ENCODE peak calls at places on chromosome 21, in ten cellular contexts. Q is AG20443; A is amygdala; O is omental fat pad; N is occipital lobe; W is stimulated activated CD4-positive, alpha-beta T cell treated with anti-CD3 and anti-CD28 coated beads, Interleukin-2, amount 100 ng/mL, for 24 hours; Z is Caco-2; D is ELR; L is type B pancreatic cell; S is cardiac muscle cell. R is an unnamed sample.

GRCh38 chr21:44709426-44710293 is 1.7 kb downstream of the TSPEAR start:
- DNase-seq in N (no peak), Q (peak), W (no peak), O (peak), S (peak), Z (no peak), A (no peak), D (peak), L (peak), R (no peak)

GRCh38 chr21:25983745-25984144 is 186.8 kb downstream of the APP start:
- DNase-seq in L (no peak), N (no peak), Q (no peak), O (no peak), W (no peak), Z (no peak), A (no peak), D (no peak), S (no peak), R (no peak)

GRCh38 chr21:37503848-37504467 is 137.4 kb downstream of the DYRK1A start:
- DNase-seq in S (no peak), Z (no peak), A (no peak), N (no peak), Q (peak), O (no peak), W (no peak), D (peak), L (no peak), R (no peak)

GRCh38 chr21:35926003-35926541 is 134.3 kb downstream of the SETD4 start:
- DNase-seq in Q (no peak), D (peak), N (no peak), W (no peak), S (no peak), Z (no peak), O (no peak), L (no peak), A (no peak), R (no peak)

GRCh38 chr21:35940074-35940927 is 120.0 kb downstream of the SETD4 start:
- DNase-seq in N (peak), S (peak), W (no peak), Z (peak), O (no peak), A (no peak), D (peak), L (no peak), Q (peak), R (no peak)

GRCh38 chr21:26801524-26801923 is 43.7 kb downstream of the ADAMTS1 start:
- DNase-seq in W (no peak), N (no peak), Q (peak), O (no peak), A (no peak), S (no peak), Z (no peak), L (no peak), D (no peak), R (no peak)

GRCh38 chr21:34613679-34614442 is 1.1 kb downstream of the RCAN1 start:
- DNase-seq in L (no peak), A (no peak), N (peak), D (peak), S (no peak), Q (peak), Z (no peak), W (no peak), O (no peak), R (no peak)

GRCh38 chr21:41954654-41955499 is 1.1 kb upstream of the C2CD2 start:
- DNase-seq in N (no peak), Z (no peak), W (no peak), D (no peak), O (no peak), Q (no peak), S (no peak), A (no peak), L (no peak), R (no peak)

GRCh38 chr21:35273331-35273730 is 224.2 kb upstream of the RUNX1 start:
- DNase-seq in Z (peak), A (no peak), Q (no peak), D (no peak), N (no peak), S (no peak), O (no peak), L (no peak), W (no peak), R (no peak)

GRCh38 chr21:42505090-42505726 is 8.4 kb upstream of the SLC37A1 start:
- DNase-seq in S (no peak), N (no peak), Z (no peak), A (no peak), L (no peak), Q (no peak), O (no peak), D (no peak), W (no peak), R (no peak)

GRCh38 chr21:34546556-34546955 is 34.5 kb upstream of the KCNE1 start:
- DNase-seq in W (no peak), Z (no peak), L (no peak), D (no peak), N (no peak), Q (no peak), S (no peak), A (no peak), O (no peak), R (no peak)

GRCh38 chr21:42097274-42097673 is 26.2 kb downstream of the UMODL1 start:
- DNase-seq in O (no peak), Q (no peak), A (no peak), Z (no peak), N (no peak), W (no peak), L (no peak), D (peak), S (no peak), R (no peak)

GRCh38 chr21:37916795-37917142 is 512 bp upstream of the KCNJ6 start:
- DNase-seq in L (no peak), S (peak), W (no peak), A (no peak), D (peak), O (no peak), Q (peak), N (no peak), Z (no peak), R (no peak)

GRCh38 chr21:17900281-17900989 is 81.3 kb upstream of the C21orf91 start:
- DNase-seq in N (no peak), W (no peak), L (no peak), O (no peak), Q (no peak), D (no peak), A (no peak), Z (no peak), S (no peak), R (no peak)

GRCh38 chr21:36888466-36888865 is 78.0 kb downstream of the HLCS start:
- DNase-seq in S (no peak), D (no peak), L (no peak), N (no peak), Z (no peak), Q (no peak), O (no peak), W (no peak), A (no peak), R (no peak)

GRCh38 chr21:38140192-38140905 is 116.4 kb upstream of the KCNJ15 start:
- DNase-seq in O (peak), D (peak), N (no peak), Z (no peak), A (no peak), S (no peak), Q (peak), W (no peak), L (no peak), R (no peak)

GRCh38 chr21:28253378-28253777 is 739.3 kb downstream of the LTN1 start:
- DNase-seq in W (no peak), S (no peak), A (no peak), Z (no peak), O (no peak), L (no peak), D (peak), Q (peak), N (no peak), R (no peak)

GRCh38 chr21:44947111-44947929 is 7.5 kb downstream of the SLX9 start:
- DNase-seq in S (no peak), D (peak), O (no peak), N (no peak), L (no peak), Q (no peak), A (no peak), Z (peak), W (no peak), R (no peak)

GRCh38 chr21:25350056-25350455 is 257.2 kb downstream of the MRPL39 start:
- DNase-seq in A (no peak), Q (peak), L (no peak), S (peak), N (no peak), Z (no peak), D (peak), O (no peak), W (peak), R (no peak)

GRCh38 chr21:44354775-44355771 is 1.7 kb downstream of the TRPM2 start:
- DNase-seq in N (no peak), W (no peak), L (no peak), Q (no peak), S (no peak), D (no peak), A (no peak), Z (peak), O (no peak), R (no peak)

GRCh38 chr21:36211660-36212512 is 55.3 kb downstream of the DOP1B start:
- DNase-seq in W (no peak), D (peak), L (no peak), S (no peak), Z (no peak), Q (peak), A (no peak), N (no peak), O (no peak), R (no peak)

GRCh38 chr21:45432575-45433255 is 27.8 kb downstream of the COL18A1 start:
- DNase-seq in D (peak), L (no peak), S (no peak), W (no peak), Q (no peak), A (no peak), O (no peak), N (no peak), Z (no peak), R (no peak)

GRCh38 chr21:40577285-40578043 is 269.5 kb downstream of the DSCAM start:
- DNase-seq in O (no peak), N (no peak), L (no peak), S (no peak), A (no peak), W (no peak), Z (no peak), D (no peak), Q (no peak), R (no peak)

GRCh38 chr21:26966978-26967913 is at the start of gene ADAMTS5:
- DNase-seq in S (peak), Q (peak), O (no peak), A (no peak), N (peak), D (peak), L (peak), Z (no peak), W (no peak), R (no peak)

GRCh38 chr21:29431680-29432079 is 133.0 kb downstream of the BACH1 start:
- DNase-seq in L (no peak), W (no peak), D (no peak), A (no peak), S (no peak), Q (no peak), Z (no peak), N (no peak), O (no peak), R (no peak)

GRCh38 chr21:26210614-26211013 is 40.0 kb upstream of the APP start:
- DNase-seq in L (no peak), S (no peak), W (no peak), A (no peak), O (no peak), Q (no peak), Z (no peak), N (no peak), D (no peak), R (no peak)

GRCh38 chr21:42594616-42595280 is 58.7 kb upstream of the PDE9A start:
- DNase-seq in A (no peak), S (no peak), D (no peak), N (no peak), O (no peak), Q (no peak), W (no peak), Z (peak), L (no peak), R (no peak)

GRCh38 chr21:38811257-38811656 is 5.5 kb downstream of the ETS2 start:
- DNase-seq in N (no peak), S (no peak), A (no peak), D (peak), Z (no peak), O (no peak), W (no peak), L (no peak), Q (peak), R (no peak)

R was measured in effector memory CD4-positive, alpha-beta T cell.